ENCODE peak calls at places on chromosomes 4 and X, in seven cellular contexts. U is heart right ventricle, Q is ascending aorta, B is left ventricle myocardium inferior, Z is testis, W is mesendoderm, Y is BJ. N is an unnamed sample.

GRCh38 chr4:154854362-154854761 is 73.3 kb downstream of the RBM46 start:
- DNase-seq in B (no peak), Q (no peak), Y (no peak), Z (no peak), W (peak; percentile 54), U (no peak), N (no peak)

GRCh38 chrX:130079824-130080406 is 30.4 kb downstream of the ELF4 start:
- DNase-seq in U (peak; percentile 18), Z (peak; percentile 69), W (peak; percentile 70), B (no peak), Q (no peak), Y (peak; percentile 19), N (no peak)

GRCh38 chr4:126969781-126970180 is 663.0 kb upstream of the INTU start:
- DNase-seq in B (no peak), Q (no peak), Y (no peak), Z (no peak), U (no peak), W (no peak), N (no peak)

GRCh38 chrX:3713937-3714434 is 537 bp upstream of the PRKX start:
- DNase-seq in U (no peak), Q (no peak), Z (peak; percentile 30), W (peak; percentile 42), B (no peak), Y (no peak), N (no peak)

GRCh38 chrX:130216312-130216711 is 44.5 kb downstream of the RAB33A start:
- DNase-seq in B (no peak), Z (no peak), Y (no peak), W (no peak), U (no peak), Q (no peak), N (no peak)

GRCh38 chr4:119663160-119663788 is 34.7 kb upstream of the PDE5A start:
- DNase-seq in U (no peak), W (no peak), Q (no peak), Z (no peak), B (no peak), Y (no peak), N (no peak)

GRCh38 chr4:13527983-13528822 is 16.1 kb downstream of the NKX3-2 start:
- DNase-seq in Y (no peak), W (peak; percentile 9), B (no peak), Z (no peak), Q (no peak), U (no peak), N (no peak)

GRCh38 chrX:130539721-130540321 is 138.0 kb downstream of the RBMX2 start:
- DNase-seq in Y (no peak), Z (peak; percentile 53), B (peak; percentile 18), U (peak; percentile 23), W (peak; percentile 43), Q (no peak), N (no peak)

GRCh38 chr4:127463883-127464282 is 168.9 kb upstream of the INTU start:
- DNase-seq in Z (no peak), B (no peak), Q (no peak), U (no peak), W (peak; percentile 31), Y (no peak), N (no peak)

GRCh38 chr4:14415146-14415545 is 587.1 kb upstream of the CPEB2 start:
- DNase-seq in W (peak; percentile 58), B (no peak), Z (no peak), Q (no peak), U (no peak), Y (no peak), N (no peak)

DNA sequence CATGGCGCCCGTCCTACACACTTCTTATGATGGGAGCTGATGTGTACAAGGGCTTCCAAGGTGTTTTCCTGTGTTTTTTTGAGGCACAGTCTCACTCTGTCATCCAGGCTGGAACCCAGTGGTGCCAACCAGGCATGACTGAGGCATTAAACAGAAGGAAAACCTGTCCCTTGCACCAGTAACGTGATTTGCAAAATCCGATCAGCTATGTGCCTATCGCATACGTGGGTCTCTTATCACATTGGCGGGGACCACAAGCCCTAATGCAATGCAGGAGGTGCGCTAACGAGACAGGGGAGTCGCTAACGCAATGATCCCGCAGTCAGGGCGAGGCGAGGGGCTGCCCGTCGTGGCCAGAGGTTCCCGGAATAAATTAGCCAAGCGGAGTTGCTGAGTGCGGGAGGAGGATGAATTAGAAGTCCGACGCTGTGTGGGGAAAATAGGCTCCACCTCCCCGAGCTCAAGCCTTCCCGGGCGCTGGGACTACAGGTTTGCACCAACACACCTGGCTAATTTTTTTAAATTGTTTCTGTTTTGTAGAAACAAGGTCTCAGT is 162.7 kb downstream of the SHOX start:
- DNase-seq in Q (no peak), Z (no peak), B (no peak), U (no peak), W (no peak), Y (no peak), N (no peak)
- H3K36me3 ChIP-seq in Q (no peaks in the 10 kb centered on the region), Z (no peaks in the 10 kb centered on the region), B (no peaks in the 10 kb centered on the region), U (no peaks in the 10 kb centered on the region), W (no peaks in the 10 kb centered on the region), Y (no peaks in the 10 kb centered on the region), N (no peaks in the 10 kb centered on the region)

DNA sequence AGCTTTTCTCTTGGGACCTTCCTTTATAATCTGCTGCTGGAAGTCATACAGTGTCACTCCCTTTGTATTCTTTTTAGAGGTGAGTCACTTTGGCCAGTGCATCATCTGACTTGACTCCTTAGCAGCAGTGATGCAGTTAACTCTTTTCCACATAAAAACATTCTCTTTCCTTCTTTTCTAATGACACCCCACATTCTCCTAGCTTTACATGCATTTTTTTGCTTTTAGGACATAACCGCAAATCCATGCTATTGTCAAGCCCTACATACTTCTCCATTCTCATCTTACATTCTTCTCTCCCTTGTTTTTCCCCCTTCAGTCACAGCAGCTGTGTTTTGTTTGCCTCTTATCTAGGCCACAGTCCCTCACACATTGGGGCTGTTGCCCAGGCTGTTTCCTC is 55.1 kb downstream of the ZNF330 start:
- DNase-seq in U (no peak), W (peak; percentile 36), Q (no peak), B (no peak), Z (no peak), Y (peak; percentile 92), N (no peak)
- H3K36me3 ChIP-seq in U (no peaks in the 10 kb centered on the region), W (no peaks in the 10 kb centered on the region), Q (no peaks in the 10 kb centered on the region), B (no peaks in the 10 kb centered on the region), Z (no peaks in the 10 kb centered on the region), Y (no peaks in the 10 kb centered on the region), N (no peaks in the 10 kb centered on the region)

GRCh38 chr4:6596948-6597347 is 22.0 kb downstream of the MAN2B2 start:
- DNase-seq in W (no peak), B (no peak), Z (no peak), Q (no peak), U (no peak), Y (no peak), N (no peak)
- H3K36me3 ChIP-seq in W (no peaks in the 10 kb centered on the region), B (peaks cover 43% of the 10 kb centered on the region), Z (no peaks in the 10 kb centered on the region), Q (peaks cover 37% of the 10 kb centered on the region), U (no peaks in the 10 kb centered on the region), Y (peaks cover 11% of the 10 kb centered on the region), N (peaks cover 85% of the 10 kb centered on the region)

GRCh38 chr4:76760214-76760613 is 137.7 kb downstream of the SOWAHB start:
- DNase-seq in Y (no peak), U (no peak), B (no peak), Q (no peak), Z (no peak), W (peak; percentile 53), N (no peak)

GRCh38 chr4:76758996-76759395 is 138.9 kb downstream of the SOWAHB start:
- DNase-seq in W (no peak), Y (no peak), Q (no peak), Z (no peak), U (no peak), B (no peak), N (no peak)

GRCh38 chr4:76764251-76764650 is 133.7 kb downstream of the SOWAHB start:
- DNase-seq in Y (peak; percentile 70), W (peak; percentile 93), Q (no peak), Z (no peak), U (no peak), B (no peak), N (no peak)

GRCh38 chr4:76765473-76766183 is 132.3 kb downstream of the SOWAHB start:
- DNase-seq in Q (no peak), Z (no peak), U (no peak), Y (peak; percentile 89), B (no peak), W (no peak), N (no peak)

DNA sequence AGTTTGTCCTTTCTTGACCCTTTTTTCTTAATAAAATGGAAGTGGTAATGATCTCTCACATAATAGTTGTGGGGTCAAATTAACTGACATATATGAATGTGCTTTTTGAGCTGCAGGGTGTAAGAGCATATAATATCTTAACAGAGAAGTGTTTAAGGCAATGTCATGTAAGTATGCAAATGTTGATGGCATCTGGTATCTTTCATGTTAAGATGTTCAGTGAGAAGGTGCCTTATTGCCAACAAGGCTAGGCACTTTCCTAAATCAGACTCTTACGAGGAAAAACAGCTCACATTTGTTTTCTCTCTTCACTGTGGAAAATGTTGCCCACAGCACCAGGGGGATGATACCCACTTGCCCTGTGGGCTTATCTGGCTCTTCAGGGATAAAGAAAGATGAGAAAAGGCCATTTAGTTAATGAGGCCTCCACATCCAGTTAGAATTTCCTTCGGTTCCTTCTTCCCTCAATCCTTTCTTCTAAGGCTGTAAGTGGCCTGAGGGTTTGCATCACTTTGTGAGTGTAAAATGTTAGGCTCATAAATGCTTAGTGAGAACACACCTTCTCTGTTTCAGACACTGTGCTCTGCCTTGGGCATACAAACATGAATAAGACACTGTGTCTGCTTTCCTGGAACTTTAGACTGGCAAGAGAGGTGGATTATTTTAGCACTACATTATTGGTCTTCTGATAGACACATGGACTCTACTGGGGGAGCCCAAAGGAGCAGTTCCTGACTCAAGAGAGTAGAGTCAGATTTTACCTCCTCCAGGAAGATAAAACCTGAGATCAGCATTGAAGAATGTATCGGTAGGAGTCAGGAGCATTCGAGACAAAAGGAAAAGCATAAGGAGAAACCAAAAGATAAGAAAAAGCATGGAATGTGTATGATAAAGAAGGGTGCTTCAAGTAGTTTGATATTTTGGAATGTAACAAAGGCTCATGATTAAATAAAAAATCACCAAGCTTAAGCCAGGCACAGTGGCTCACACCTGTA is 135.5 kb downstream of the SOWAHB start:
- DNase-seq in Q (no peak), Z (no peak), W (peak; percentile 67), U (no peak), Y (no peak), B (no peak), N (no peak)
- H3K36me3 ChIP-seq in Q (peaks cover 41% of the 10 kb centered on the region), Z (no peaks in the 10 kb centered on the region), W (no peaks in the 10 kb centered on the region), U (no peaks in the 10 kb centered on the region), Y (peaks cover 15% of the 10 kb centered on the region), B (peaks cover 4% of the 10 kb centered on the region), N (peaks cover 10% of the 10 kb centered on the region)

GRCh38 chrX:56987741-56988140 is 7.6 kb downstream of the SPIN3 start:
- DNase-seq in B (no peak), Z (no peak), Q (no peak), Y (no peak), W (no peak), U (no peak), N (no peak)
- H3K36me3 ChIP-seq in B (no peaks in the 10 kb centered on the region), Z (no peaks in the 10 kb centered on the region), Q (no peaks in the 10 kb centered on the region), Y (peaks cover 1% of the 10 kb centered on the region), W (no peaks in the 10 kb centered on the region), U (no peaks in the 10 kb centered on the region), N (no peaks in the 10 kb centered on the region)

GRCh38 chr4:87031946-87032345 is 97.1 kb downstream of the AFF1 start:
- DNase-seq in Z (no peak), U (no peak), B (no peak), Y (no peak), Q (no peak), W (no peak), N (no peak)
- H3K36me3 ChIP-seq in Z (no peaks in the 10 kb centered on the region), U (no peaks in the 10 kb centered on the region), B (no peaks in the 10 kb centered on the region), Y (no peaks in the 10 kb centered on the region), Q (no peaks in the 10 kb centered on the region), W (no peaks in the 10 kb centered on the region), N (no peaks in the 10 kb centered on the region)

N was measured in left lung.